ENCODE peak calls at places on chromosome 10, in four cellular contexts. T is fibroblast of lung, Q is mammary epithelial cell, H is HCT116. N is an unnamed sample.

GRCh38 chr10:77862595-77862994 is 64.0 kb downstream of the DLG5 start:
- DNase-seq in T (no peak), Q (no peak), H (no peak), N (peak; percentile 26)

GRCh38 chr10:43257210-43258031 is 9.4 kb downstream of the RASGEF1A start:
- DNase-seq in T (no peak), Q (no peak), H (no peak), N (no peak)

GRCh38 chr10:73141603-73142002 is 26.2 kb downstream of the ECD start:
- DNase-seq in T (no peak), Q (no peak), H (no peak), N (no peak)

GRCh38 chr10:104045151-104046089 is 40.3 kb downstream of the COL17A1 start:
- DNase-seq in T (peak; percentile 77), Q (no peak), H (peak; percentile 74), N (peak; percentile 89)

GRCh38 chr10:131641231-131641630 is 259.6 kb upstream of the PPP2R2D start:
- DNase-seq in T (no peak), Q (no peak), H (no peak), N (no peak)

GRCh38 chr10:77430530-77430929 is 207.1 kb downstream of the KCNMA1 start:
- DNase-seq in T (no peak), Q (no peak), H (no peak), N (no peak)

GRCh38 chr10:3509355-3509754 is 275.7 kb downstream of the KLF6 start:
- DNase-seq in T (no peak), Q (no peak), H (no peak), N (no peak)

GRCh38 chr10:91206427-91206826 is 14.0 kb upstream of the PCGF5 start:
- DNase-seq in T (no peak), Q (no peak), H (no peak), N (no peak)

GRCh38 chr10:43170491-43170890 is 32.2 kb downstream of the CSGALNACT2 start:
- DNase-seq in T (peak; percentile 42), Q (no peak), H (no peak), N (peak; percentile 32)

GRCh38 chr10:128084364-128084763 is 41.9 kb downstream of the MKI67 start:
- DNase-seq in T (no peak), Q (no peak), H (no peak), N (no peak)

GRCh38 chr10:102648269-102648888 is 4.1 kb downstream of the TRIM8 start:
- DNase-seq in T (no peak), Q (no peak), H (no peak), N (no peak)

GRCh38 chr10:102172288-102172687 is 20.1 kb downstream of the NOLC1 start:
- DNase-seq in T (no peak), Q (no peak), H (no peak), N (no peak)

GRCh38 chr10:121819049-121819448 is 108.8 kb downstream of the ATE1 start:
- DNase-seq in T (no peak), Q (no peak), H (no peak), N (no peak)

GRCh38 chr10:110746254-110746826 is 102.2 kb downstream of the RBM20 start:
- DNase-seq in T (peak; percentile 73), Q (peak; percentile 71), H (peak; percentile 63), N (peak; percentile 84)

GRCh38 chr10:28951484-28951883 is 274.2 kb downstream of the BAMBI start:
- DNase-seq in T (no peak), Q (no peak), H (no peak), N (no peak)

GRCh38 chr10:90621577-90621976 is 236.3 kb downstream of the HTR7 start:
- DNase-seq in T (peak; percentile 24), Q (peak; percentile 13), H (no peak), N (peak; percentile 8)

GRCh38 chr10:59301067-59301674 is 61.2 kb downstream of the FAM13C start:
- DNase-seq in T (peak; percentile 45), Q (no peak), H (no peak), N (no peak)

GRCh38 chr10:59304521-59305097 is 57.7 kb downstream of the FAM13C start:
- DNase-seq in T (no peak), Q (no peak), H (no peak), N (no peak)

GRCh38 chr10:59299933-59300332 is 62.4 kb downstream of the FAM13C start:
- DNase-seq in T (no peak), Q (no peak), H (no peak), N (no peak)

GRCh38 chr10:59303018-59303417 is 59.3 kb downstream of the FAM13C start:
- DNase-seq in T (no peak), Q (no peak), H (no peak), N (no peak)

GRCh38 chr10:59300386-59300785 is 62.0 kb downstream of the FAM13C start:
- DNase-seq in T (no peak), Q (no peak), H (no peak), N (no peak)
- TF ChIP-seq EZH2 in T (no peak), Q (no peak), H (no peak), N (no peak)

GRCh38 chr10:129964611-129965417 is 740 bp upstream of the EBF3 start:
- DNase-seq in T (no peak), Q (no peak), H (no peak), N (no peak)
- TF ChIP-seq EZH2 in T (peak; percentile 73), Q (peak; percentile 27), H (no peak), N (peak; percentile 50)

DNA sequence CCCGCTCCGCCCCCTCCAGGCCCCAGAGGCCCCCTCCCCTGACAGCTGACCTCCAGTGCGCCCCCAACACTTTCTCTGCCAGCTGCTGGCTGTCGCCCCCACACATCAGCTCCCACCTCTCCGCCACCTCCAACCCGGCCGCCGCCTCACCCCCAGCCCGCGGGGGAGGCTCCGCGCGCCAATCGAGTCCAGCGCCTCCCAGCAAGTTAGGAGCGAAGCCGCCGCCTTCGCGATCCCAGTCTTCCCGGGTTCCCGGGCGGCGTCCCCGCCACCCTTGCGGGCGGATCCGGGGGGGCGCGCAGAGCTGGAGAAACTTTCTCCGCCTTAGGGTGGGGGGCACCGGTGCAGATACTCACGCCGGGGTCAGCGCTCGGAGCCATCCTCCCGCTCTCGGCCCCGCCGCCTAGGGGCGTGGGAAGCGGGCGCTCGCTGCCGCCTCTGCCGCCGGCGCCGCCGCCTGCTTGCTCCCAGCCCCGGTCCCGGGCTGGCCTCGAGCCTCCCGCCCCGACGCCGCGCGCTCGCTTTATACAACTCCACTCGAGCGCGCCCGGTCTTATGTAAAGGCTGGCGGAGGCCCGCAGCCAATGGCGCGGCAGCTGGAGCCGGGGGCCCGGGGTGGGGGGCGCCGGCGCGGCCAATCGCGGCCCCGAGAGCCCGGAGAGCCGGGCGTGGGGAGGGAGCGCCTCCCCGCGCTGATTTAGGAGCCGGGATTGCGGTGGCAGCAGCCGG is at the start of gene CRTAC1:
- DNase-seq in T (peak; percentile 12), Q (no peak), H (no peak), N (peak; percentile 49)
- TF ChIP-seq EZH2 in T (peak; percentile 75), Q (no peak), H (no peak), N (peak; percentile 95)

GRCh38 chr10:555281-555680 is 134.2 kb downstream of the DIP2C start:
- DNase-seq in T (no peak), Q (no peak), H (no peak), N (no peak)
- TF ChIP-seq EZH2 in T (no peak), Q (no peak), H (no peak), N (no peak)

N was measured in GM23248.